ENCODE peak calls at places on chromosome 9, in five cellular contexts. X is HS-5; U is AG08395; Y is psoas muscle; S is stimulated activated CD4-positive, alpha-beta T cell treated with anti-CD3 and anti-CD28 coated beads, Interleukin-15, amount 100 ng/mL, for 24 hours. V is an unnamed sample.

GRCh38 chr9:112443200-112443599 is 43.4 kb upstream of the KIAA1958 start:
- DNase-seq in X (no peak), U (no peak), Y (no peak), S (no peak), V (no peak)

GRCh38 chr9:114155967-114156294 is 594 bp downstream of the COL27A1 start:
- DNase-seq in X (no peak), U (no peak), Y (no peak), S (peak; percentile 44), V (no peak)

GRCh38 chr9:135959814-135960213 is 1.4 kb downstream of the UBAC1 start:
- DNase-seq in X (no peak), U (no peak), Y (no peak), S (no peak), V (no peak)

GRCh38 chr9:94057918-94058317 is 26.3 kb upstream of the PTPDC1 start:
- DNase-seq in X (no peak), U (no peak), Y (no peak), S (no peak), V (no peak)

GRCh38 chr9:76271755-76272154 is 122.5 kb downstream of the RFK start:
- DNase-seq in X (no peak), U (no peak), Y (no peak), S (no peak), V (no peak)

GRCh38 chr9:111399772-111400563 is 69.9 kb upstream of the OR2K2 start:
- DNase-seq in X (no peak), U (no peak), Y (no peak), S (peak; percentile 19), V (peak; percentile 40)

GRCh38 chr9:130561056-130561455 is 18.3 kb upstream of the FUBP3 start:
- DNase-seq in X (no peak), U (no peak), Y (no peak), S (no peak), V (peak; percentile 73)

GRCh38 chr9:135663857-135664256 is 748 bp downstream of the LCN9 start:
- DNase-seq in X (no peak), U (no peak), Y (no peak), S (no peak), V (no peak)

GRCh38 chr9:3045153-3045552 is 201.3 kb upstream of the PUM3 start:
- DNase-seq in X (no peak), U (no peak), Y (no peak), S (no peak), V (no peak)

GRCh38 chr9:78041971-78042370 is 10.4 kb upstream of the GNAQ start:
- DNase-seq in X (no peak), U (no peak), Y (no peak), S (no peak), V (no peak)

GRCh38 chr9:89185980-89186379 is 7.4 kb upstream of the SHC3 start:
- DNase-seq in X (no peak), U (peak; percentile 25), Y (no peak), S (no peak), V (no peak)

GRCh38 chr9:135888766-135889394 is 18.5 kb downstream of the CAMSAP1 start:
- DNase-seq in X (no peak), U (no peak), Y (no peak), S (no peak), V (no peak)

GRCh38 chr9:8078641-8079140 is 279.1 kb upstream of the DMAC1 start:
- DNase-seq in X (no peak), U (no peak), Y (no peak), S (no peak), V (peak; percentile 14)

GRCh38 chr9:16044116-16044881 is 491.5 kb downstream of the CCDC171 start:
- DNase-seq in X (no peak), U (no peak), Y (no peak), S (no peak), V (no peak)

GRCh38 chr9:122347348-122348287 is 23.2 kb upstream of the PTGS1 start:
- DNase-seq in X (no peak), U (peak; percentile 31), Y (no peak), S (peak; percentile 22), V (no peak)

GRCh38 chr9:137314561-137315560 is 12.8 kb upstream of the NRARP start:
- DNase-seq in X (no peak), U (no peak), Y (no peak), S (no peak), V (no peak)

GRCh38 chr9:26058111-26058895 is 380.1 kb upstream of the TUSC1 start:
- DNase-seq in X (no peak), U (peak; percentile 20), Y (no peak), S (no peak), V (no peak)

GRCh38 chr9:70367305-70367930 is 47.0 kb downstream of the KLF9 start:
- DNase-seq in X (no peak), U (no peak), Y (no peak), S (no peak), V (no peak)

GRCh38 chr9:137435980-137436760 is 5.0 kb downstream of the ENTPD8 start:
- DNase-seq in X (peak; percentile 34), U (peak; percentile 98), Y (peak; percentile 80), S (no peak), V (no peak)

GRCh38 chr9:120236596-120236995 is 343.4 kb downstream of the CDK5RAP2 start:
- DNase-seq in X (no peak), U (no peak), Y (no peak), S (no peak), V (no peak)

GRCh38 chr9:113701741-113702422 is 174.2 kb upstream of the ZNF618 start:
- DNase-seq in X (no peak), U (peak; percentile 45), Y (no peak), S (no peak), V (no peak)

GRCh38 chr9:126722922-126723806 is 81.7 kb upstream of the ZBTB43 start:
- DNase-seq in X (no peak), U (no peak), Y (peak; percentile 44), S (peak; percentile 86), V (no peak)

GRCh38 chr9:71726723-71727122 is 41.6 kb downstream of the CEMIP2 start:
- DNase-seq in X (no peak), U (no peak), Y (no peak), S (no peak), V (no peak)

GRCh38 chr9:97938081-97938644 is at the start of gene HEMGN:
- DNase-seq in X (no peak), U (no peak), Y (no peak), S (peak; percentile 35), V (no peak)

GRCh38 chr9:73183917-73184861 is 32.5 kb downstream of the ANXA1 start:
- DNase-seq in X (no peak), U (peak; percentile 19), Y (no peak), S (no peak), V (no peak)

GRCh38 chr9:69090140-69090750 is 54.7 kb downstream of the FXN start:
- DNase-seq in X (no peak), U (no peak), Y (no peak), S (no peak), V (no peak)

GRCh38 chr9:20188616-20189212 is 399.9 kb upstream of the SLC24A2 start:
- DNase-seq in X (no peak), U (no peak), Y (no peak), S (no peak), V (no peak)

GRCh38 chr9:29214702-29215248 is 1641.5 kb upstream of the C9orf72 start:
- DNase-seq in X (no peak), U (no peak), Y (no peak), S (no peak), V (no peak)

GRCh38 chr9:133747309-133747708 is 9.2 kb upstream of the SARDH start:
- DNase-seq in X (no peak), U (no peak), Y (no peak), S (no peak), V (no peak)

GRCh38 chr9:4422495-4422894 is 67.8 kb upstream of the SLC1A1 start:
- DNase-seq in X (no peak), U (no peak), Y (no peak), S (no peak), V (no peak)

GRCh38 chr9:6226696-6227095 is 11.1 kb downstream of the IL33 start:
- DNase-seq in X (no peak), U (no peak), Y (no peak), S (no peak), V (no peak)

GRCh38 chr9:18142964-18143363 is 331.0 kb upstream of the ADAMTSL1 start:
- DNase-seq in X (no peak), U (no peak), Y (no peak), S (no peak), V (no peak)

GRCh38 chr9:86636614-86637013 is 282.4 kb upstream of the TUT7 start:
- DNase-seq in X (no peak), U (no peak), Y (no peak), S (no peak), V (no peak)

GRCh38 chr9:37534412-37534811 is 41.8 kb downstream of the FBXO10 start:
- DNase-seq in X (no peak), U (no peak), Y (no peak), S (no peak), V (no peak)

V was measured in epithelial cell of prostate.